ENCODE peak calls at places on chromosomes 6 and 20, in four cellular contexts. L, R, Q and S are unnamed samples.

GRCh38 chr6:41785689-41786450 is 1.6 kb upstream of the TOMM6 start:
- DNase-seq in L (no peak), R (no peak), Q (no peak), S (no peak)

GRCh38 chr6:89118931-89119330 is 1.1 kb upstream of the SRSF12 start:
- DNase-seq in L (no peak), R (no peak), Q (no peak), S (no peak)

GRCh38 chr6:105226598-105227291 is 46.9 kb upstream of the POPDC3 start:
- DNase-seq in L (no peak), R (peak; percentile 95), Q (no peak), S (no peak)

GRCh38 chr6:41469156-41469950 is 76.8 kb upstream of the FOXP4 start:
- DNase-seq in L (no peak), R (no peak), Q (no peak), S (no peak)

GRCh38 chr6:163489584-163489983 is 75.1 kb downstream of the QKI start:
- DNase-seq in L (no peak), R (no peak), Q (no peak), S (no peak)

GRCh38 chr20:11838076-11838636 is 79.5 kb upstream of the BTBD3 start:
- DNase-seq in L (no peak), R (no peak), Q (no peak), S (no peak)

GRCh38 chr6:160972111-160972510 is 19.5 kb upstream of the MAP3K4 start:
- DNase-seq in L (no peak), R (no peak), Q (no peak), S (no peak)

GRCh38 chr6:21486115-21486514 is 107.4 kb upstream of the SOX4 start:
- DNase-seq in L (no peak), R (no peak), Q (no peak), S (no peak)

GRCh38 chr6:46927066-46927465 is 5.3 kb upstream of the ADGRF5 start:
- DNase-seq in L (peak; percentile 0), R (no peak), Q (no peak), S (no peak)

GRCh38 chr20:37096415-37097039 is 730 bp upstream of the RBL1 start:
- DNase-seq in L (no peak), R (no peak), Q (no peak), S (no peak)

GRCh38 chr6:36735110-36735971 is 37.7 kb downstream of the RAB44 start:
- DNase-seq in L (no peak), R (peak; percentile 26), Q (peak; percentile 77), S (peak; percentile 58)

GRCh38 chr20:18005170-18005989 is 36.6 kb downstream of the MGME1 start:
- DNase-seq in L (no peak), R (no peak), Q (no peak), S (no peak)

GRCh38 chr6:145372671-145373123 is 362.6 kb downstream of the EPM2A start:
- DNase-seq in L (no peak), R (peak; percentile 93), Q (no peak), S (no peak)

GRCh38 chr20:6502219-6502618 is 265.3 kb upstream of the BMP2 start:
- DNase-seq in L (no peak), R (peak; percentile 61), Q (no peak), S (no peak)

GRCh38 chr6:128131566-128131965 is 230.7 kb upstream of the THEMIS start:
- DNase-seq in L (no peak), R (no peak), Q (no peak), S (no peak)

GRCh38 chr6:38499697-38500096 is 140.0 kb downstream of the BTBD9 start:
- DNase-seq in L (no peak), R (no peak), Q (no peak), S (no peak)

GRCh38 chr6:147651249-147652063 is 143.0 kb downstream of the SAMD5 start:
- DNase-seq in L (peak; percentile 8), R (no peak), Q (no peak), S (peak; percentile 3)
- H3K27ac ChIP-seq in L (no peak overlapping the region), R (no peak overlapping the region), Q (no peak overlapping the region), S (no peak overlapping the region)

GRCh38 chr6:127119361-127120108 is 1.1 kb downstream of the RSPO3 start:
- DNase-seq in L (no peak), R (peak; percentile 42), Q (peak; percentile 32), S (no peak)
- H3K4me3 ChIP-seq in L (peak overlapping the region; percentile 90), R (peak overlapping the region; percentile 79), Q (peak overlapping the region; percentile 40), S (peak overlapping the region; percentile 39)

GRCh38 chr20:13325796-13326340 is 104.8 kb downstream of the ISM1 start:
- DNase-seq in L (no peak), R (no peak), Q (no peak), S (no peak)

GRCh38 chr20:13322198-13322597 is 101.1 kb downstream of the ISM1 start:
- DNase-seq in L (no peak), R (no peak), Q (no peak), S (no peak)

GRCh38 chr20:13322621-13323020 is 101.5 kb downstream of the ISM1 start:
- DNase-seq in L (no peak), R (peak; percentile 55), Q (no peak), S (no peak)

GRCh38 chr20:13321416-13321815 is 100.3 kb downstream of the ISM1 start:
- DNase-seq in L (no peak), R (no peak), Q (no peak), S (no peak)

DNA sequence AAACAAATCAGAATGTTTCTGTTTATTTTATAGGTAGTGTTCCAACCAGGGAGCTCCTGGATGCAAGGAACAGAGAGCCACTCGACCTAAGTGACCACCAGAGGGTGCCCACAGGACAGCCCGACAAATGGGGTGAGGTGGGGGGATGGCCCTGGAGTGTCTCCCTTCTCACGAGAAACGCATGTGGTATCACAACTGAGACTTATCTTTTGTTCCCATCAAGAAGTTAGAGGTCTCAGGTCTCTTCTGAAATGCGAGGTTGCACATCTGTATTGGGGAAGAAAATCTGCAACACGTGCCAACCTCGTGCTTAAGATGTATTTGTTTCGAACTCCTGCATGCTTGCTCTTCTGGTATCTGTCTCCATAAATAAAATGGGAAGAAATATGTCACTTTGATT is 104.0 kb downstream of the ISM1 start:
- DNase-seq in L (peak; percentile 75), R (peak; percentile 38), Q (no peak), S (no peak)
- TF ChIP-seq CTCF in L (peak; percentile 74), R (peak; percentile 63), Q (peak; percentile 10), S (no peak)

DNA sequence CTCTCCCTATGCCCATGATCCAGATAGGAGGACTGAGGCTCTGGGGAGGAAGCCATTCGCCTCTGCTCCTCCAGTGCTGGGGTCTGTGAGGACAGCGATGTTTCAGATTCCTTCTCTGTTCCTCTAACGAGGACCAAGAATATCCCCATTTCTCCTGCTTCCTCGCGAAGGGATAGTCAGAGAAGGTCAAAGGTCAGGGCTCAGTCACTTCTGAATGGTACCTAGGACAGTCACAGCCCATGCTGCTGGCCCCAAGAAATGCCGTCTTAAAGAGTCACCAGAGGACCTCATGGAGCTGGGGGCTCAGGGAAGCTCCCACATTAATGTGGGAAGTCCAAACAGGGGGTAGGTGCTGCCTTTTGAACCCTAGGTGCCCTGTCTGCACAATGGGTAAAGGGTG is 2.1 kb downstream of the FOXS1 start:
- DNase-seq in L (no peak), R (no peak), Q (no peak), S (no peak)
- H3K27ac ChIP-seq in L (peak overlapping the region; percentile 86), R (no peak overlapping the region), Q (no peak overlapping the region), S (no peak overlapping the region)